ENCODE peak calls at places on chromosomes 3 and 15, in eight cellular contexts. V is fibroblast of pulmonary artery, D is K562, S is ascending aorta, H is lower leg skin, Y is IMR-90, W is cardiac fibroblast, T is Panc1. X is an unnamed sample.

GRCh38 chr15:80449825-80450224 is 45.6 kb downstream of the ARNT2 start:
- DNase-seq in H (no peak), V (no peak), W (no peak), D (no peak), T (no peak), S (no peak), Y (no peak), X (no peak)

GRCh38 chr3:162165346-162165745 is 668.7 kb downstream of the OTOL1 start:
- DNase-seq in S (no peak), Y (peak), H (no peak), D (no peak), V (no peak), W (no peak), T (no peak), X (no peak)

GRCh38 chr15:77138167-77138522 is 67.2 kb upstream of the TSPAN3 start:
- DNase-seq in W (peak), T (no peak), D (no peak), H (no peak), S (no peak), V (peak), Y (peak), X (no peak)

GRCh38 chr3:114435733-114436132 is 141.9 kb downstream of the TIGIT start:
- DNase-seq in T (no peak), S (no peak), Y (peak), W (no peak), D (no peak), H (no peak), V (no peak), X (no peak)

GRCh38 chr15:58477228-58477627 is 45.4 kb downstream of the LIPC start:
- DNase-seq in W (no peak), T (no peak), V (no peak), D (no peak), H (no peak), S (no peak), Y (no peak), X (no peak)

GRCh38 chr3:17481116-17481515 is 261.3 kb downstream of the TBC1D5 start:
- DNase-seq in W (no peak), Y (no peak), V (no peak), D (no peak), H (peak), S (peak), T (no peak), X (no peak)

GRCh38 chr3:173501941-173502489 is 104.5 kb downstream of the NLGN1 start:
- DNase-seq in W (peak), S (no peak), V (peak), D (no peak), T (no peak), H (no peak), Y (peak), X (peak)

GRCh38 chr15:41866263-41866703 is 27.6 kb downstream of the SPTBN5 start:
- DNase-seq in H (no peak), T (no peak), S (no peak), V (no peak), Y (no peak), W (no peak), D (peak), X (no peak)

GRCh38 chr3:156787926-156788663 is 38.1 kb upstream of the LEKR1 start:
- DNase-seq in W (peak), T (peak), V (peak), D (peak), H (no peak), Y (peak), S (no peak), X (peak)

GRCh38 chr15:58454950-58455401 is 23.2 kb downstream of the LIPC start:
- DNase-seq in S (no peak), T (no peak), H (no peak), V (peak), D (no peak), W (peak), Y (no peak), X (no peak)

GRCh38 chr3:101588626-101589025 is 14.6 kb downstream of the PCNP start:
- DNase-seq in D (no peak), S (no peak), T (no peak), H (no peak), W (no peak), V (no peak), Y (no peak), X (no peak)

GRCh38 chr3:190038050-190038631 is 82.6 kb downstream of the P3H2 start:
- DNase-seq in H (peak), W (peak), Y (peak), D (no peak), T (no peak), V (peak), S (no peak), X (peak)

GRCh38 chr3:98717584-98717983 is 45.6 kb upstream of the ST3GAL6 start:
- DNase-seq in W (no peak), H (no peak), V (no peak), Y (no peak), D (no peak), S (no peak), T (no peak), X (no peak)

GRCh38 chr15:58369261-58369699 is 62.5 kb upstream of the LIPC start:
- DNase-seq in H (no peak), Y (peak), V (peak), W (peak), T (no peak), D (no peak), S (no peak), X (peak)

GRCh38 chr3:185420762-185421161 is 57.8 kb downstream of the MAP3K13 start:
- DNase-seq in T (no peak), H (peak), W (peak), Y (no peak), S (no peak), D (no peak), V (peak), X (peak)

GRCh38 chr15:51382787-51383186 is 41.3 kb downstream of the GLDN start:
- DNase-seq in Y (peak), H (no peak), T (no peak), W (peak), V (peak), D (peak), S (no peak), X (peak)

GRCh38 chr3:107660316-107660976 is 137.7 kb downstream of the BBX start:
- DNase-seq in Y (peak), H (no peak), S (no peak), W (peak), V (peak), D (no peak), T (no peak), X (peak)

GRCh38 chr3:18237251-18238005 is 187.7 kb downstream of the SATB1 start:
- DNase-seq in V (peak), S (no peak), H (no peak), Y (peak), T (no peak), W (peak), D (no peak), X (peak)

GRCh38 chr3:64935995-64936394 is 248.2 kb upstream of the ADAMTS9 start:
- DNase-seq in T (no peak), S (no peak), W (no peak), H (no peak), Y (no peak), V (no peak), D (no peak), X (no peak)

GRCh38 chr3:53581671-53582070 is 87.3 kb downstream of the CACNA1D start:
- DNase-seq in V (no peak), T (no peak), Y (peak), H (no peak), S (no peak), W (no peak), D (no peak), X (peak)

GRCh38 chr15:38169982-38170381 is 82.7 kb upstream of the SPRED1 start:
- DNase-seq in H (no peak), W (peak), V (peak), S (no peak), D (no peak), Y (peak), T (no peak), X (peak)

GRCh38 chr15:65869954-65870871 is 922 bp downstream of the RAB11A start:
- DNase-seq in H (peak), W (peak), Y (peak), D (peak), V (peak), S (no peak), T (no peak), X (peak)

GRCh38 chr3:182829761-182830405 is 36.6 kb downstream of the ATP11B start:
- DNase-seq in H (no peak), T (no peak), S (no peak), V (no peak), D (no peak), Y (no peak), W (no peak), X (no peak)

GRCh38 chr3:29668233-29668632 is 387.4 kb downstream of the RBMS3 start:
- DNase-seq in D (no peak), Y (no peak), T (no peak), W (no peak), V (no peak), S (no peak), H (no peak), X (no peak)

GRCh38 chr3:158221426-158221825 is 111.5 kb downstream of the RSRC1 start:
- DNase-seq in T (no peak), D (no peak), Y (peak), W (no peak), S (no peak), H (no peak), V (no peak), X (peak)

GRCh38 chr3:61894988-61895935 is 333.9 kb downstream of the PTPRG start:
- DNase-seq in H (peak), T (no peak), Y (peak), W (peak), V (peak), D (peak), S (peak), X (peak)

GRCh38 chr3:197567900-197568685 is 12.3 kb upstream of the BDH1 start:
- DNase-seq in D (no peak), V (no peak), H (no peak), S (no peak), W (no peak), Y (no peak), T (no peak), X (no peak)

GRCh38 chr3:133887951-133888703 is 7.6 kb downstream of the RAB6B start:
- DNase-seq in T (no peak), Y (no peak), D (no peak), S (no peak), V (peak), W (no peak), H (peak), X (no peak)

GRCh38 chr3:181176610-181177009 is 187.1 kb upstream of the DNAJC19 start:
- DNase-seq in V (peak), H (peak), T (peak), D (peak), W (peak), Y (peak), S (no peak), X (peak)

GRCh38 chr15:68464451-68465090 is 32.6 kb upstream of the ITGA11 start:
- DNase-seq in S (no peak), W (peak), H (no peak), Y (peak), V (peak), T (no peak), D (no peak), X (peak)

GRCh38 chr15:65300924-65301441 is 3.5 kb upstream of the RNU5B-1 start:
- DNase-seq in W (no peak), H (no peak), V (no peak), Y (no peak), S (no peak), D (no peak), T (no peak), X (no peak)

GRCh38 chr3:50274371-50275104 is 4.3 kb upstream of the LSMEM2 start:
- DNase-seq in Y (peak), T (peak), D (peak), S (no peak), W (peak), V (peak), H (no peak), X (peak)

GRCh38 chr3:10357592-10358308 is 36.8 kb upstream of the SEC13 start:
- DNase-seq in Y (peak), W (peak), V (peak), H (no peak), D (no peak), S (no peak), T (no peak), X (peak)

GRCh38 chr3:168895419-168895818 is 768.1 kb downstream of the MECOM start:
- DNase-seq in S (no peak), T (no peak), Y (no peak), W (no peak), V (no peak), H (no peak), D (no peak), X (no peak)

GRCh38 chr3:106247902-106248684 is 379.3 kb upstream of the CBLB start:
- DNase-seq in W (peak), S (no peak), D (no peak), Y (peak), V (no peak), H (no peak), T (no peak), X (peak)

GRCh38 chr3:51974963-51975856 is at the start of gene ABHD14A:
- DNase-seq in D (peak), Y (peak), W (peak), T (no peak), H (peak), V (peak), S (no peak), X (peak)

GRCh38 chr3:51978143-51978502 is 3.3 kb downstream of the ABHD14A start:
- DNase-seq in T (no peak), Y (no peak), V (no peak), H (no peak), D (no peak), W (no peak), S (no peak), X (no peak)

GRCh38 chr3:51977449-51978142 is 2.7 kb downstream of the ABHD14A start:
- DNase-seq in T (no peak), D (no peak), Y (no peak), V (no peak), H (no peak), S (no peak), W (no peak), X (no peak)

GRCh38 chr3:51974277-51974962 is 444 bp upstream of the ABHD14A start:
- DNase-seq in W (no peak), D (peak), T (no peak), H (peak), S (no peak), V (no peak), Y (no peak), X (no peak)

GRCh38 chr3:51975857-51976549 is 1.1 kb downstream of the ABHD14A start:
- DNase-seq in D (peak), T (no peak), V (peak), W (peak), Y (peak), H (peak), S (no peak), X (peak)
- H3K4me3 ChIP-seq in D (peak), T (peak), V (peak), W (peak), Y (no peak), H (no peak), S (peak), X (peak)

GRCh38 chr3:124636101-124636862 is 94.0 kb upstream of the UMPS start:
- DNase-seq in S (no peak), T (no peak), D (peak), Y (no peak), V (no peak), W (no peak), H (no peak), X (no peak)
- TF ChIP-seq CTCF in S (no peak), T (peak), D (peak), Y (no peak), V (no peak), W (no peak), H (no peak), X (no peak)

GRCh38 chr3:47017504-47018268 is 38.2 kb downstream of the NBEAL2 start:
- DNase-seq in S (no peak), Y (peak), H (no peak), D (no peak), T (no peak), W (no peak), V (no peak), X (peak)
- H3K4me3 ChIP-seq in S (no peak), Y (no peak), H (no peak), D (no peak), T (no peak), W (no peak), V (no peak), X (no peak)

DNA sequence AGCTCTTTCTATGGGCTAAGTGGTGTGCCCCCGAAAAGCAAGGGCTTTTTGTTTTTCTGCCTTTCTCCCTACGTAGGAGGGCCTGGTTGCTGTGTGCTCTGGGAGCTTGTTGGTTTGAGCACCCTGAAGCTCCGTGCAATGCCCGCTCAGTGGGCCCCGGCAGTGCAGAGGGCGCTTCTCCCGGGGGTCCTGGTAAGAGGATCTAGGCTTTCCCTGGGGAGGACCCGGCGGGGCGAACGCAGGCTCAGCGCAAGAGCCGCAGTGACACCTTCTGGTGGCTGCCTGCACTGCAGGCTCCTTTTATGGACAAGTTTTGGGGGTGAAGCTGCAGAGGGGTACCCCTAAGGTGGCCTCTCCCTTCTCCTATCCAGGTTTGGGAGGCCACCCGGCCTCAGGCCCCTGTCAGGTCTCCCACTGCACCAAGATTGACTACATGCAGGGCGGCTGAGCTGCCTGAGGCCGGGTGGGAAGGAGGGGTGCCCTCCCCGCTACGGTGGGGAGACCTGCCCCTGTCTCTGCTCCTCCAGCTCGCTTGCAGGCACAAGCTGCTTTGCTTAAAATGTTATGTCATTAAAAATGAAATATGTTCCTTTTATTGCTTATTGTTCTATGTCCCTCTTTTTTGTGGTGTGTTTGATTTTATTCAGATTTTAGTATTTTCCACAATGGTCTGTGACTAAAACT is 387.9 kb downstream of the GABRG3 start:
- DNase-seq in V (peak), S (no peak), Y (no peak), H (no peak), T (no peak), D (peak), W (no peak), X (peak)
- TF ChIP-seq CTCF in V (peak), S (no peak), Y (peak), H (no peak), T (peak), D (peak), W (peak), X (peak)

DNA sequence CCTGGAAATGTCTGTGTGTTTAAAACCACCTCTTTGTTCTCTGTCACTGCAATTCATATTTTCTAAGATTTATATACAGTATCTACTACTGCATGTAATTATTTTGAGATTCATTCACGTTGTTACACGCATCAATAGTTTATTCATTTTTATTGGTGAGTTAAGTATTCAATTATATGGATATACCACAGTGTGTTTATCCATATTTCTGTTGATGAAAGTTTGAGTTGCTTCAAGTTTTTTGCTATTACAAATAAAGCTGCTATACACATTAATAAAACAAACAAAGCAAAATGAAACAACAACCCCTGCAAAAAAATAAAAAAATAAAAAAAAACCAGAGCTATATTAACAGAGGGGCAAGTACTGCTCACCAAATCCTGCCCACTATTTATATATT is 122.3 kb downstream of the NR2E3 start:
- DNase-seq in D (no peak), W (no peak), Y (no peak), S (no peak), T (no peak), V (no peak), H (no peak), X (no peak)
- H3K4me3 ChIP-seq in D (no peak), W (no peak), Y (no peak), S (no peak), T (no peak), V (no peak), H (no peak), X (no peak)